ENCODE peak calls at places on chromosomes 3 and 15, in four cellular contexts. K is SJSA1, B is astrocyte, T is esophagus squamous epithelium. U is an unnamed sample.

GRCh38 chr3:153595186-153595815 is 433.3 kb downstream of the RAP2B start:
- DNase-seq in T (no peak), K (peak), B (peak), U (no peak)

GRCh38 chr15:77228831-77229230 is 157.9 kb upstream of the TSPAN3 start:
- DNase-seq in K (no peak), T (no peak), B (no peak), U (no peak)

GRCh38 chr3:12350151-12350813 is 61.4 kb downstream of the PPARG start:
- DNase-seq in B (peak), K (no peak), T (no peak), U (no peak)

GRCh38 chr3:56748663-56749231 is 53.0 kb downstream of the ARHGEF3 start:
- DNase-seq in B (no peak), K (no peak), T (no peak), U (no peak)

GRCh38 chr3:172040078-172040975 is 949 bp downstream of the FNDC3B start:
- DNase-seq in T (no peak), K (peak), B (peak), U (no peak)

GRCh38 chr3:194587438-194587931 is 45.7 kb downstream of the TMEM44 start:
- DNase-seq in B (peak), K (no peak), T (no peak), U (no peak)

GRCh38 chr3:9342696-9343095 is 20.2 kb upstream of the THUMPD3 start:
- DNase-seq in B (no peak), K (no peak), T (no peak), U (no peak)

GRCh38 chr15:89399390-89400120 is 64.9 kb upstream of the POLG start:
- DNase-seq in T (no peak), K (peak), B (no peak), U (peak)

GRCh38 chr15:43515731-43516130 is 1.7 kb upstream of the MAP1A start:
- DNase-seq in K (no peak), T (no peak), B (no peak), U (no peak)

GRCh38 chr3:136193273-136194043 is 2.7 kb downstream of the MSL2 start:
- DNase-seq in T (no peak), K (peak), B (no peak), U (no peak)

GRCh38 chr3:42192334-42193200 is 73.4 kb downstream of the CCK start:
- DNase-seq in B (peak), T (no peak), K (no peak), U (no peak)

GRCh38 chr3:45664558-45664957 is 24.6 kb upstream of the SACM1L start:
- DNase-seq in B (no peak), K (no peak), T (no peak), U (peak)

GRCh38 chr3:12046406-12046805 is 42.2 kb downstream of the SYN2 start:
- DNase-seq in B (no peak), T (no peak), K (no peak), U (no peak)

GRCh38 chr3:134956395-134956794 is 161.3 kb downstream of the EPHB1 start:
- DNase-seq in K (no peak), T (no peak), B (no peak), U (no peak)

GRCh38 chr15:38828031-38828532 is 263.5 kb upstream of the RASGRP1 start:
- DNase-seq in K (no peak), B (peak), T (no peak), U (no peak)

GRCh38 chr3:131053021-131053420 is 26.3 kb downstream of the NEK11 start:
- DNase-seq in K (no peak), T (no peak), B (no peak), U (no peak)

GRCh38 chr15:89743011-89743410 is 8.0 kb downstream of the MESP1 start:
- DNase-seq in K (no peak), T (no peak), B (no peak), U (no peak)

GRCh38 chr3:106542101-106542769 is 673.4 kb upstream of the CBLB start:
- DNase-seq in K (no peak), B (peak), T (no peak), U (no peak)

GRCh38 chr15:68363353-68363752 is 68.6 kb downstream of the ITGA11 start:
- DNase-seq in K (no peak), B (no peak), T (no peak), U (no peak)

GRCh38 chr3:151087648-151088047 is 2.2 kb downstream of the MED12L start:
- DNase-seq in K (no peak), T (no peak), B (no peak), U (no peak)

GRCh38 chr15:56298723-56299122 is 55.0 kb upstream of the RFX7 start:
- DNase-seq in K (no peak), T (no peak), B (no peak), U (no peak)

GRCh38 chr3:13461169-13462124 is 18.7 kb upstream of the HDAC11 start:
- DNase-seq in B (no peak), T (no peak), K (peak), U (peak)

GRCh38 chr15:28903555-28903954 is 17.8 kb downstream of the APBA2 start:
- DNase-seq in B (no peak), T (no peak), K (no peak), U (no peak)

GRCh38 chr3:167851171-167851570 is 115.7 kb downstream of the SERPINI1 start:
- DNase-seq in B (peak), K (no peak), T (no peak), U (no peak)

GRCh38 chr3:74057169-74057568 is 432.4 kb upstream of the PDZRN3 start:
- DNase-seq in K (no peak), T (no peak), B (no peak), U (no peak)

GRCh38 chr3:38126121-38126892 is 10.6 kb downstream of the ACAA1 start:
- DNase-seq in T (no peak), B (no peak), K (no peak), U (no peak)

GRCh38 chr15:39767921-39768320 is 14.7 kb downstream of the FSIP1 start:
- DNase-seq in T (no peak), K (no peak), B (no peak), U (no peak)

GRCh38 chr3:194294199-194294887 is 56.8 kb downstream of the CPN2 start:
- DNase-seq in T (no peak), B (no peak), K (no peak), U (no peak)

GRCh38 chr15:81410318-81410753 is 36.3 kb upstream of the TMC3 start:
- DNase-seq in B (peak), T (no peak), K (peak), U (peak)
- H3K4me3 ChIP-seq in B (no peak), T (no peak), K (no peak), U (no peak)

GRCh38 chr3:69200384-69201068 is 78.1 kb upstream of the LMOD3 start:
- DNase-seq in K (peak), B (peak), T (no peak), U (no peak)
- H3K4me3 ChIP-seq in K (peak), B (peak), T (peak), U (no peak)

GRCh38 chr3:58356054-58356453 is 23.4 kb downstream of the PXK start:
- DNase-seq in T (no peak), K (no peak), B (no peak), U (no peak)
- H3K4me3 ChIP-seq in T (no peak), K (no peak), B (no peak), U (no peak)

DNA sequence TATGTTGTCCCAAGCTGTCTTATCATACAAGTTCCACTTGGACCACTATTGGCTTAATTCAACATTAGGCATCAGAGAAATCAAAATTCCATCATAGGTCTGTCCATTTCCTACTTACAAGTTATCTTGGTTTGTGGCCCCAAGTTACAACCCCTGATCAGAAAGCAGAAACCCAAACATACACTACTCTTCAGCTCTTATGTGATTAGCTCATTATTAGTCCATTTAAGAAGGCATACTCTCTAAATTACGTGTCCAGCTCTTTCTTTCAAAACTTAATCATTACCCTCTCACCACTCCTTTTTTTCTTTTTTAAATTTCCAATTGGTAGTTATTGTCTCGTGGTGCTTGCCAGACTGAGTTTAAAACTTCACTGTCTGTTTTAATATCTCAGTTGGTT is 150.2 kb downstream of the SAMMSON start:
- DNase-seq in T (no peak), B (no peak), K (no peak), U (no peak)
- H3K4me3 ChIP-seq in T (no peak), B (no peak), K (no peak), U (no peak)